ENCODE peak calls at places on chromosomes 5 and 9, in seven cellular contexts. L, V, A, R, I, F and B are unnamed samples.

GRCh38 chr5:136674178-136674577 is 308.8 kb upstream of the TRPC7 start:
- DNase-seq in R (no peak), I (no peak), V (no peak), F (no peak), A (no peak), L (no peak), B (no peak)

GRCh38 chr9:129826759-129827158 is 2.8 kb upstream of the TOR1A start:
- DNase-seq in A (no peak), I (no peak), F (no peak), L (no peak), V (no peak), R (no peak), B (no peak)

GRCh38 chr5:124659798-124660197 is 86.6 kb downstream of the ZNF608 start:
- DNase-seq in I (peak; percentile 87), R (no peak), F (no peak), A (no peak), V (no peak), L (no peak), B (no peak)

GRCh38 chr5:78095119-78095518 is 199.4 kb downstream of the AP3B1 start:
- DNase-seq in I (no peak), A (no peak), V (no peak), F (no peak), R (no peak), L (no peak), B (no peak)

GRCh38 chr9:84303061-84303460 is 37.5 kb downstream of the SLC28A3 start:
- DNase-seq in V (no peak), A (no peak), R (no peak), L (no peak), F (no peak), I (no peak), B (no peak)

GRCh38 chr5:151451626-151452520 is 4.5 kb downstream of the SLC36A1 start:
- DNase-seq in A (no peak), F (no peak), L (no peak), R (no peak), I (no peak), V (no peak), B (peak; percentile 29)

GRCh38 chr9:76667521-76667957 is 96.7 kb upstream of the PCA3 start:
- DNase-seq in R (peak; percentile 90), L (no peak), I (no peak), F (no peak), A (no peak), V (no peak), B (no peak)

GRCh38 chr9:7844283-7844682 is 44.7 kb upstream of the DMAC1 start:
- DNase-seq in L (peak; percentile 15), R (no peak), F (no peak), I (peak; percentile 27), V (no peak), A (peak; percentile 10), B (no peak)

GRCh38 chr5:93164690-93165089 is 416.3 kb downstream of the NR2F1-AS1 start:
- DNase-seq in F (peak; percentile 63), L (no peak), R (peak; percentile 64), V (no peak), I (no peak), A (no peak), B (no peak)

GRCh38 chr9:110536802-110537201 is 42.7 kb downstream of the SVEP1 start:
- DNase-seq in A (no peak), I (no peak), L (no peak), F (peak; percentile 80), R (no peak), V (no peak), B (no peak)

GRCh38 chr9:106203832-106204516 is 509.6 kb downstream of the TMEM38B start:
- DNase-seq in V (no peak), A (no peak), L (no peak), I (no peak), R (no peak), F (no peak), B (no peak)

GRCh38 chr9:127977877-127978647 is 2.7 kb downstream of the EEIG1 start:
- DNase-seq in A (no peak), L (no peak), I (no peak), R (no peak), F (no peak), V (peak; percentile 49), B (peak; percentile 64)

GRCh38 chr9:122456123-122456522 is 21.6 kb downstream of the OR1J1 start:
- DNase-seq in F (no peak), A (no peak), L (no peak), V (no peak), I (no peak), R (no peak), B (no peak)

GRCh38 chr9:106964822-106965525 is 102.0 kb downstream of the ZNF462 start:
- DNase-seq in F (no peak), L (no peak), R (no peak), I (no peak), A (no peak), V (no peak), B (no peak)

GRCh38 chr5:119353686-119354366 is 2.0 kb upstream of the TNFAIP8 start:
- DNase-seq in R (no peak), F (no peak), A (no peak), L (no peak), V (no peak), I (no peak), B (no peak)

GRCh38 chr5:6262651-6263363 is 115.5 kb downstream of the MED10 start:
- DNase-seq in I (no peak), F (no peak), V (no peak), R (no peak), L (no peak), A (no peak), B (no peak)